ENCODE peak calls at places on chromosomes 3 and 15, in nine cellular contexts. One of them, this sample, is unnamed.

GRCh38 chr15:49330166-49330565 is 92.9 kb upstream of the FGF7 start:
- DNase-seq in lower lobe of right lung: no peak
- DNase-seq in H9: no peak
- DNase-seq in GM03348: peak
- DNase-seq in fibroblast of pulmonary artery: no peak
- DNase-seq in NCI-H774: no peak
- DNase-seq in fibroblast of lung: peak
- DNase-seq in bronchial epithelial cell: no peak
- DNase-seq in activated CD4-positive, alpha-beta T cell treated with anti-CD3 and anti-CD28 coated beads for 48 hours: no peak
- DNase-seq in this sample: no peak

GRCh38 chr15:88568589-88568988 is 22.1 kb upstream of the DET1 start:
- DNase-seq in lower lobe of right lung: no peak
- DNase-seq in H9: no peak
- DNase-seq in GM03348: no peak
- DNase-seq in fibroblast of pulmonary artery: no peak
- DNase-seq in NCI-H774: no peak
- DNase-seq in fibroblast of lung: no peak
- DNase-seq in bronchial epithelial cell: no peak
- DNase-seq in activated CD4-positive, alpha-beta T cell treated with anti-CD3 and anti-CD28 coated beads for 48 hours: no peak
- DNase-seq in this sample: no peak

GRCh38 chr15:66085128-66085527 is 168.4 kb downstream of the MEGF11 start:
- DNase-seq in lower lobe of right lung: no peak
- DNase-seq in H9: peak
- DNase-seq in GM03348: no peak
- DNase-seq in fibroblast of pulmonary artery: no peak
- DNase-seq in NCI-H774: no peak
- DNase-seq in fibroblast of lung: no peak
- DNase-seq in bronchial epithelial cell: no peak
- DNase-seq in activated CD4-positive, alpha-beta T cell treated with anti-CD3 and anti-CD28 coated beads for 48 hours: peak
- DNase-seq in this sample: no peak

GRCh38 chr15:94287794-94288246 is 56.5 kb downstream of the MCTP2 start:
- DNase-seq in lower lobe of right lung: no peak
- DNase-seq in H9: no peak
- DNase-seq in GM03348: no peak
- DNase-seq in fibroblast of pulmonary artery: no peak
- DNase-seq in NCI-H774: no peak
- DNase-seq in fibroblast of lung: no peak
- DNase-seq in bronchial epithelial cell: no peak
- DNase-seq in activated CD4-positive, alpha-beta T cell treated with anti-CD3 and anti-CD28 coated beads for 48 hours: peak
- DNase-seq in this sample: peak

GRCh38 chr3:55235416-55235815 is 251.7 kb downstream of the WNT5A start:
- DNase-seq in lower lobe of right lung: no peak
- DNase-seq in H9: no peak
- DNase-seq in GM03348: no peak
- DNase-seq in fibroblast of pulmonary artery: no peak
- DNase-seq in NCI-H774: no peak
- DNase-seq in fibroblast of lung: no peak
- DNase-seq in bronchial epithelial cell: no peak
- DNase-seq in activated CD4-positive, alpha-beta T cell treated with anti-CD3 and anti-CD28 coated beads for 48 hours: no peak
- DNase-seq in this sample: no peak

GRCh38 chr3:30631237-30631961 is 25.0 kb downstream of the TGFBR2 start:
- DNase-seq in lower lobe of right lung: no peak
- DNase-seq in H9: no peak
- DNase-seq in GM03348: no peak
- DNase-seq in fibroblast of pulmonary artery: peak
- DNase-seq in NCI-H774: no peak
- DNase-seq in fibroblast of lung: peak
- DNase-seq in bronchial epithelial cell: no peak
- DNase-seq in activated CD4-positive, alpha-beta T cell treated with anti-CD3 and anti-CD28 coated beads for 48 hours: peak
- DNase-seq in this sample: no peak

GRCh38 chr3:42148982-42149432 is 57.9 kb downstream of the TRAK1 start:
- DNase-seq in lower lobe of right lung: peak
- DNase-seq in H9: peak
- DNase-seq in GM03348: peak
- DNase-seq in fibroblast of pulmonary artery: peak
- DNase-seq in NCI-H774: no peak
- DNase-seq in fibroblast of lung: peak
- DNase-seq in bronchial epithelial cell: peak
- DNase-seq in activated CD4-positive, alpha-beta T cell treated with anti-CD3 and anti-CD28 coated beads for 48 hours: no peak
- DNase-seq in this sample: no peak

GRCh38 chr3:22609139-22609538 is 594.0 kb upstream of the UBE2E2 start:
- DNase-seq in lower lobe of right lung: no peak
- DNase-seq in H9: no peak
- DNase-seq in GM03348: peak
- DNase-seq in fibroblast of pulmonary artery: no peak
- DNase-seq in NCI-H774: no peak
- DNase-seq in fibroblast of lung: no peak
- DNase-seq in bronchial epithelial cell: no peak
- DNase-seq in activated CD4-positive, alpha-beta T cell treated with anti-CD3 and anti-CD28 coated beads for 48 hours: no peak
- DNase-seq in this sample: no peak

GRCh38 chr3:24550588-24550987 is 55.9 kb upstream of the THRB start:
- DNase-seq in lower lobe of right lung: no peak
- DNase-seq in H9: no peak
- DNase-seq in GM03348: peak
- DNase-seq in fibroblast of pulmonary artery: no peak
- DNase-seq in NCI-H774: no peak
- DNase-seq in fibroblast of lung: no peak
- DNase-seq in bronchial epithelial cell: peak
- DNase-seq in activated CD4-positive, alpha-beta T cell treated with anti-CD3 and anti-CD28 coated beads for 48 hours: no peak
- DNase-seq in this sample: no peak

GRCh38 chr3:115836944-115837343 is 213.6 kb downstream of the GAP43 start:
- DNase-seq in lower lobe of right lung: no peak
- DNase-seq in H9: no peak
- DNase-seq in GM03348: peak
- DNase-seq in fibroblast of pulmonary artery: peak
- DNase-seq in NCI-H774: no peak
- DNase-seq in fibroblast of lung: peak
- DNase-seq in bronchial epithelial cell: peak
- DNase-seq in activated CD4-positive, alpha-beta T cell treated with anti-CD3 and anti-CD28 coated beads for 48 hours: no peak
- DNase-seq in this sample: peak

GRCh38 chr15:79045041-79045440 is 45.5 kb downstream of the RASGRF1 start:
- DNase-seq in lower lobe of right lung: no peak
- DNase-seq in H9: no peak
- DNase-seq in GM03348: no peak
- DNase-seq in fibroblast of pulmonary artery: no peak
- DNase-seq in NCI-H774: no peak
- DNase-seq in fibroblast of lung: no peak
- DNase-seq in bronchial epithelial cell: no peak
- DNase-seq in activated CD4-positive, alpha-beta T cell treated with anti-CD3 and anti-CD28 coated beads for 48 hours: no peak
- DNase-seq in this sample: no peak

GRCh38 chr15:90866161-90866715 is 2.1 kb upstream of the FURIN start:
- DNase-seq in lower lobe of right lung: peak
- DNase-seq in H9: peak
- DNase-seq in GM03348: no peak
- DNase-seq in fibroblast of pulmonary artery: no peak
- DNase-seq in NCI-H774: peak
- DNase-seq in fibroblast of lung: no peak
- DNase-seq in bronchial epithelial cell: no peak
- DNase-seq in activated CD4-positive, alpha-beta T cell treated with anti-CD3 and anti-CD28 coated beads for 48 hours: no peak
- DNase-seq in this sample: no peak

GRCh38 chr15:89740137-89740536 is 10.9 kb downstream of the MESP1 start:
- DNase-seq in lower lobe of right lung: no peak
- DNase-seq in H9: peak
- DNase-seq in GM03348: peak
- DNase-seq in fibroblast of pulmonary artery: peak
- DNase-seq in NCI-H774: peak
- DNase-seq in fibroblast of lung: peak
- DNase-seq in bronchial epithelial cell: peak
- DNase-seq in activated CD4-positive, alpha-beta T cell treated with anti-CD3 and anti-CD28 coated beads for 48 hours: peak
- DNase-seq in this sample: peak

GRCh38 chr15:96321422-96322391 is 8.8 kb upstream of the NR2F2 start:
- DNase-seq in lower lobe of right lung: peak
- DNase-seq in H9: peak
- DNase-seq in GM03348: no peak
- DNase-seq in fibroblast of pulmonary artery: peak
- DNase-seq in NCI-H774: no peak
- DNase-seq in fibroblast of lung: peak
- DNase-seq in bronchial epithelial cell: no peak
- DNase-seq in activated CD4-positive, alpha-beta T cell treated with anti-CD3 and anti-CD28 coated beads for 48 hours: no peak
- DNase-seq in this sample: peak

GRCh38 chr15:99437315-99438221 is 128.2 kb upstream of the MEF2A start:
- DNase-seq in lower lobe of right lung: no peak
- DNase-seq in H9: peak
- DNase-seq in GM03348: no peak
- DNase-seq in fibroblast of pulmonary artery: no peak
- DNase-seq in NCI-H774: no peak
- DNase-seq in fibroblast of lung: no peak
- DNase-seq in bronchial epithelial cell: no peak
- DNase-seq in activated CD4-positive, alpha-beta T cell treated with anti-CD3 and anti-CD28 coated beads for 48 hours: no peak
- DNase-seq in this sample: no peak

GRCh38 chr3:76565496-76566210 is 474.2 kb upstream of the ROBO2 start:
- DNase-seq in lower lobe of right lung: no peak
- DNase-seq in H9: no peak
- DNase-seq in GM03348: no peak
- DNase-seq in fibroblast of pulmonary artery: no peak
- DNase-seq in NCI-H774: no peak
- DNase-seq in fibroblast of lung: no peak
- DNase-seq in bronchial epithelial cell: no peak
- DNase-seq in activated CD4-positive, alpha-beta T cell treated with anti-CD3 and anti-CD28 coated beads for 48 hours: no peak
- DNase-seq in this sample: peak

GRCh38 chr3:47016934-47017435 is 37.5 kb downstream of the NBEAL2 start:
- DNase-seq in lower lobe of right lung: no peak
- DNase-seq in H9: no peak
- DNase-seq in GM03348: peak
- DNase-seq in fibroblast of pulmonary artery: peak
- DNase-seq in NCI-H774: no peak
- DNase-seq in fibroblast of lung: peak
- DNase-seq in bronchial epithelial cell: peak
- DNase-seq in activated CD4-positive, alpha-beta T cell treated with anti-CD3 and anti-CD28 coated beads for 48 hours: peak
- DNase-seq in this sample: peak

GRCh38 chr15:71329041-71329440 is 213.8 kb downstream of the THSD4 start:
- DNase-seq in lower lobe of right lung: no peak
- DNase-seq in H9: no peak
- DNase-seq in GM03348: no peak
- DNase-seq in fibroblast of pulmonary artery: peak
- DNase-seq in NCI-H774: no peak
- DNase-seq in fibroblast of lung: peak
- DNase-seq in bronchial epithelial cell: no peak
- DNase-seq in activated CD4-positive, alpha-beta T cell treated with anti-CD3 and anti-CD28 coated beads for 48 hours: no peak
- DNase-seq in this sample: no peak

GRCh38 chr15:74040115-74040850 is 42.1 kb downstream of the GOLGA6A start:
- DNase-seq in lower lobe of right lung: no peak
- DNase-seq in H9: peak
- DNase-seq in GM03348: peak
- DNase-seq in fibroblast of pulmonary artery: peak
- DNase-seq in NCI-H774: no peak
- DNase-seq in fibroblast of lung: peak
- DNase-seq in bronchial epithelial cell: peak
- DNase-seq in activated CD4-positive, alpha-beta T cell treated with anti-CD3 and anti-CD28 coated beads for 48 hours: no peak
- DNase-seq in this sample: no peak

This sample was measured in GM13977.